ENCODE peak calls at places on chromosomes 4 and X, in four cellular contexts. E is B cell, M is hepatocyte, B is GM13977. X is an unnamed sample.

GRCh38 chrX:138865093-138865649 is 153.7 kb upstream of the FGF13 start:
- DNase-seq in E (no peak), M (no peak), B (no peak), X (no peak)

GRCh38 chr4:23741586-23742240 is 148.1 kb downstream of the PPARGC1A start:
- DNase-seq in B (no peak), E (no peak), M (peak), X (no peak)

GRCh38 chrX:94831364-94831763 is 1157.4 kb downstream of the FAM133A start:
- DNase-seq in B (peak), M (peak), E (no peak), X (no peak)

GRCh38 chr4:173490817-173491518 is 39.1 kb downstream of the HAND2 start:
- DNase-seq in B (no peak), M (peak), E (no peak), X (no peak)

GRCh38 chr4:99361268-99361922 is 8.8 kb upstream of the ADH1C start:
- DNase-seq in B (no peak), E (no peak), M (no peak), X (no peak)

GRCh38 chr4:5971077-5971447 is 47.2 kb downstream of the C4orf50 start:
- DNase-seq in M (no peak), E (no peak), B (no peak), X (no peak)

GRCh38 chr4:168656055-168656660 is 159.3 kb downstream of the PALLD start:
- DNase-seq in E (no peak), M (no peak), B (no peak), X (no peak)

GRCh38 chrX:51148848-51149247 is 183.8 kb upstream of the NUDT10 start:
- DNase-seq in M (peak), B (no peak), E (no peak), X (no peak)

GRCh38 chrX:146173742-146174141 is 356.1 kb downstream of the SLITRK2 start:
- DNase-seq in E (no peak), B (no peak), M (no peak), X (no peak)

GRCh38 chr4:47718691-47719090 is 119.2 kb downstream of the CORIN start:
- DNase-seq in E (no peak), B (no peak), M (no peak), X (no peak)

GRCh38 chr4:80197132-80197573 is at the start of gene PRDM8:
- DNase-seq in B (no peak), M (no peak), E (peak), X (no peak)

GRCh38 chr4:77669911-77670590 is 64.4 kb downstream of the CXCL13 start:
- DNase-seq in M (peak), B (no peak), E (no peak), X (no peak)

GRCh38 chr4:53861856-53862610 is 202.4 kb downstream of the CHIC2 start:
- DNase-seq in B (no peak), M (peak), E (no peak), X (no peak)

GRCh38 chr4:78784255-78784654 is 8.1 kb downstream of the BMP2K start:
- DNase-seq in E (no peak), B (no peak), M (no peak), X (no peak)

GRCh38 chr4:56505269-56506109 is at the start of gene ARL9:
- DNase-seq in E (peak), B (peak), M (peak), X (peak)

GRCh38 chrX:14865201-14865600 is 7.7 kb downstream of the FANCB start:
- DNase-seq in E (no peak), M (no peak), B (no peak), X (no peak)

GRCh38 chr4:151000747-151001429 is 14.2 kb downstream of the LRBA start:
- DNase-seq in E (no peak), B (no peak), M (no peak), X (no peak)

GRCh38 chr4:87120411-87121162 is 99.8 kb downstream of the KLHL8 start:
- DNase-seq in M (peak), E (no peak), B (no peak), X (no peak)

GRCh38 chrX:7072856-7073255 is 74.7 kb upstream of the STS start:
- DNase-seq in B (no peak), E (no peak), M (no peak), X (no peak)

GRCh38 chr4:53786632-53787031 is 195.3 kb upstream of the LNX1 start:
- DNase-seq in E (no peak), B (no peak), M (no peak), X (no peak)

GRCh38 chr4:166602068-166602467 is 632.2 kb downstream of the SPOCK3 start:
- DNase-seq in E (no peak), B (no peak), M (no peak), X (no peak)

GRCh38 chr4:150562751-150563150 is 19.2 kb upstream of the MAB21L2 start:
- DNase-seq in B (no peak), E (no peak), M (no peak), X (no peak)

GRCh38 chrX:39802354-39802753 is 295.4 kb downstream of the BCOR start:
- DNase-seq in B (no peak), M (no peak), E (no peak), X (no peak)

GRCh38 chr4:126267689-126268088 is 952.9 kb downstream of the FAT4 start:
- DNase-seq in B (no peak), E (no peak), M (no peak), X (no peak)

GRCh38 chrX:41335590-41336331 is 1.8 kb downstream of the DDX3X start:
- DNase-seq in B (no peak), M (no peak), E (no peak), X (no peak)

GRCh38 chrX:131861088-131861787 is 161.9 kb upstream of the STK26 start:
- DNase-seq in M (no peak), E (no peak), B (no peak), X (no peak)

GRCh38 chr4:151316645-151317044 is 8.8 kb downstream of the SH3D19 start:
- DNase-seq in B (no peak), M (no peak), E (no peak), X (no peak)

GRCh38 chrX:91066104-91066503 is 368.5 kb upstream of the PABPC5 start:
- DNase-seq in M (no peak), E (no peak), B (no peak), X (no peak)

DNA sequence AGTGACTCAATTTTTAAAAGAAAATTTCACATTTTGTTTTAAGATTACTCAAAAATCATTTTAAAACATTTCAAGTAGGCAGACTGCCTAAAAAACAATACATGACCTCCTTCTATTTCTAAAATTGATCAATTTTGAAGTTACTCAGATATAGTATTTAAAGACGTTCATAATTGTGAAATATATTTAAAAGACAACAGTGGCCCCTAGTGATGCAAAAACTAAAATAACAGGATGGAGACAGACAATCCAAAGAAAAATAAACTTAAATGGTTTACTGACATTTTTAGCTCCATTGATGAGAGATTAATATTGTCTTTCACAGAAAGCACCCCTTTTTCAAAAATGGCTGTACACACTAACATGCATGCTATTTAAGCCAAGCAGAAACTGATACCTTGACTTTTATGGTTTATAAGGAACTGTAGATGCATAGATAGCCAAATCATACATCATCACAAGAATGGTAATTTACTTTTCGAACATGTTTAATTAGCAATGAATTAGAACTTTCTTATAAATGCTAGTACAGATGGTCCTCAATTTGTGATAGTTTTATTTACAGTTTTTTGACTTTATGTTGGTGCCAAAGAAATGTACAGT is 69.8 kb upstream of the FAT4 start:
- DNase-seq in M (peak), B (no peak), E (no peak), X (no peak)
- TF ChIP-seq CTCF in M (peak), B (no peak), E (no peak), X (no peak)

DNA sequence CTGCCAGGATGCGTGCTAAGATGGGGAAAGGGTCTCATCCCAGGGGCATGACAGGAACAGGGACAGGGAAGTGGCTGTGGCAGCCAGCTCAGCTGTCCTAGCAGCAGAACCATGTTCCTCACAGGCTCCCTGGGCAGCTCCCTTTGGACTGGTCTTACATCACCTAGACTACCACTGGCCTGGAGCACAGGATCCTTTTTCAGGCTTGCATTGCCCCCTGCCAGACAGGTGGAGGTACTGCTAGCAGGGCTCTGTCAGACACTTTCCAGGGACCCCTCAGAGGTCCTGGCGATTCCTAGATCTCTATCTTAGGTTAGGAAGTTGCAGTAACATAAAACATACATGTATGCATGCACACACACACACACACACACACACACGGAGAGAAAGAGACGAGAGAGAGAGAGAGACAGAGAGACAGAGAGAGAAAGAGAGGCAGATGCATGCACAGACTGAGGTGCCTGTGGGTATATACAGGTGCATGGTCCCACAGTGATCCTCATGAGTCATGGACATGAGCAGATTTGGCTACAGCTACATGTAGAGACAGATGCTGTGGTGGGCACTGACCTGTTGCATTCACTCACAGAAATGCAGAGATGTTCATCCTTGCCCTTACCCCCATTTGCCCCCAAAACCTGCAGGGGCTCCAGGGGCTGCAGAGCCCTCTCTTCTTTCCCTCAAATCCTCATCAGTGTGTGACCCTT is 63.6 kb downstream of the STARD8 start:
- DNase-seq in B (peak), M (peak), E (no peak), X (peak)
- TF ChIP-seq CTCF in B (peak), M (peak), E (peak), X (peak)

GRCh38 chr4:163553146-163553545 is 58.7 kb downstream of the TMA16 start:
- DNase-seq in B (no peak), M (no peak), E (no peak), X (no peak)

GRCh38 chr4:163554870-163555465 is 60.5 kb downstream of the TMA16 start:
- DNase-seq in M (peak), B (no peak), E (no peak), X (no peak)

GRCh38 chr4:163556650-163557391 is 62.3 kb downstream of the TMA16 start:
- DNase-seq in E (no peak), B (no peak), M (no peak), X (no peak)

GRCh38 chr4:163558539-163559044 is 64.1 kb downstream of the TMA16 start:
- DNase-seq in B (no peak), M (peak), E (peak), X (no peak)

DNA sequence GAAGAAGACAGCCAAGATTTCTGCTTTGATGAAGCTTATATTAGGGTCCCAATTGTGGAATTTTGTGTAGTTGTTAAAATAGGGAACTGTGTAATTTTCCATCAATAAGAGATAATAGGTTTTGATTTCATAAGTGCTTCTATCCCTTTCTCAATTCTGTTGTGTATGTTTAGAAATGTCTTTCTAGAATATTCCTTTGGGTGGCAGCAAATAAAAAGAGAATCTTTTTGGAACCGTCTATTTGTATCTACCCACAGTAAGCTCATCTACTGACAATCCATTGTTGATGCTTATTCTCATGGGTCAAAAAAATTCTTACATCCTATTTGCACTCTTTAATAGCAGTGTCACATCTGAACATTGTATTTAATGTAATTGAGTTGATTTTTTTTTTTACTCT is 61.7 kb downstream of the TMA16 start:
- DNase-seq in M (no peak), E (no peak), B (peak), X (no peak)
- TF ChIP-seq CTCF in M (peak), E (peak), B (peak), X (no peak)

GRCh38 chrX:107542500-107542899 is 85.8 kb upstream of the PRPS1 start:
- DNase-seq in E (no peak), M (peak), B (no peak), X (no peak)
- TF ChIP-seq CTCF in E (no peak), M (peak), B (peak), X (no peak)

GRCh38 chr4:36884151-36884550 is 360.4 kb upstream of the NWD2 start:
- DNase-seq in E (no peak), B (no peak), M (no peak), X (no peak)
- TF ChIP-seq CTCF in E (no peak), B (no peak), M (no peak), X (no peak)

DNA sequence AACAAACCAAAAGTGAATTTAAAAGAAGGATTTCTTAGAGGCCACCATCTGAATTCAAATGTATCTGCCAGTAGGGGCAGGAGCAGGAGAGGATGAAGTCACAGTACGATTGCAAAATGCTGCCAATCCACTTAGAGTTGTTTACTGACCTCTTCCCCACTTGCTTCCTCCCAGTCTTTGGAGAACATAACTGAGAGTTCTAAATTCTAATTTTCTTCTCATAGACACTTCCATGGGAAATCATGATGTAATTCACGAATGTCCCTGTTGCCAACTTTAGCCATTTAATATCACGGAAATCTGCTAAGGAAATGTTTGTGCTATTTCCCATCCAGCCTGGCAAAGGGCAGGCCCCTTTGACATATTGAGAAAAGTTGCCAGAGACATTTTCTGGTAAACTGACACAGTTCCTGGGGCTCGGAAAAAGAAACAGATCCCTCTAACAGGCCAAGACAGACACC is 33.6 kb upstream of the NOCT start:
- DNase-seq in B (no peak), E (no peak), M (peak), X (no peak)
- TF ChIP-seq CTCF in B (no peak), E (no peak), M (peak), X (no peak)

GRCh38 chr4:175560628-175561027 is 251.4 kb downstream of the GPM6A start:
- DNase-seq in M (peak), E (no peak), B (peak), X (peak)
- TF ChIP-seq CTCF in M (peak), E (no peak), B (peak), X (peak)

DNA sequence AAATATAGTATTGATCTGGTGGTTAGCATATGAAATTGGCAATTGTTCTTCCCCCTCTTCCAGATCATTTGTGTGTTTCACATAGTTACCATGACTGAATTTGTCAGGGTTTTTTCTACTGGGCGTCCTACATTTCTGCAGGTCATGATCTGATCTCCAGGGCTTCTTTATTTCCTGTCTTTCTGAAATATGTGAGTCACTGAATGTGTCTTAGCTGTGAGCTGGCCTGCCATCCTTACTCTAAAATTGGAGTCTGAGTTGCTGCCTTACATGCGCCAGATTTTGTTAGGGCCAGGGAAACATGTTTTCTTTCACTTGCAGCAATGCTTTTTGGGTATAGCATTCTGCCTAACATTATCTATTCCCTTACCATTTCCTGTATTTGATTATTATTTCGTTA is 167.3 kb upstream of the FRMPD4 start:
- DNase-seq in M (no peak), B (no peak), E (no peak), X (no peak)
- TF ChIP-seq CTCF in M (no peak), B (no peak), E (no peak), X (no peak)